ENCODE peak calls at places on chromosomes 7 and 10, in seven cellular contexts. T, K, N, A, D, R and F are unnamed samples.

GRCh38 chr10:132231656-132232552 is 45.2 kb downstream of the DPYSL4 start:
- DNase-seq in T (no peak), N (no peak), A (no peak), K (no peak), D (no peak), R (no peak), F (peak)

GRCh38 chr7:103964269-103964668 is 25.2 kb downstream of the RELN start:
- DNase-seq in K (no peak), T (no peak), N (no peak), D (no peak), R (no peak), A (no peak), F (no peak)

GRCh38 chr7:115910541-115911164 is 119.9 kb downstream of the TFEC start:
- DNase-seq in T (no peak), A (no peak), R (no peak), N (no peak), D (no peak), K (no peak), F (no peak)

GRCh38 chr7:142485617-142486226 is 227.9 kb upstream of the PRSS58 start:
- DNase-seq in D (no peak), K (no peak), R (no peak), T (no peak), N (no peak), A (no peak), F (no peak)

GRCh38 chr7:27245798-27246691 is 3.4 kb downstream of the EVX1 start:
- DNase-seq in R (no peak), A (no peak), N (no peak), T (no peak), D (no peak), K (no peak), F (peak)

GRCh38 chr7:149565096-149565382 is 67.4 kb upstream of the ZNF746 start:
- DNase-seq in A (no peak), R (no peak), K (no peak), N (no peak), T (no peak), D (no peak), F (no peak)

GRCh38 chr7:107993879-107994278 is 9.1 kb downstream of the LAMB1 start:
- DNase-seq in T (no peak), K (no peak), N (no peak), D (no peak), R (no peak), A (no peak), F (no peak)

GRCh38 chr10:5142199-5142598 is 42.8 kb downstream of the AKR1C8 start:
- DNase-seq in D (no peak), T (no peak), K (no peak), R (no peak), N (no peak), A (no peak), F (no peak)

GRCh38 chr7:16785316-16785715 is 19.5 kb downstream of the AGR2 start:
- DNase-seq in R (no peak), T (no peak), A (no peak), N (no peak), D (no peak), K (no peak), F (no peak)

GRCh38 chr10:75951627-75952026 is 520.2 kb downstream of the LRMDA start:
- DNase-seq in R (no peak), A (no peak), N (no peak), D (no peak), K (no peak), T (no peak), F (peak)

GRCh38 chr10:43070121-43071085 is 6.5 kb upstream of the RET start:
- DNase-seq in N (no peak), R (no peak), K (no peak), D (no peak), A (no peak), T (no peak), F (no peak)

DNA sequence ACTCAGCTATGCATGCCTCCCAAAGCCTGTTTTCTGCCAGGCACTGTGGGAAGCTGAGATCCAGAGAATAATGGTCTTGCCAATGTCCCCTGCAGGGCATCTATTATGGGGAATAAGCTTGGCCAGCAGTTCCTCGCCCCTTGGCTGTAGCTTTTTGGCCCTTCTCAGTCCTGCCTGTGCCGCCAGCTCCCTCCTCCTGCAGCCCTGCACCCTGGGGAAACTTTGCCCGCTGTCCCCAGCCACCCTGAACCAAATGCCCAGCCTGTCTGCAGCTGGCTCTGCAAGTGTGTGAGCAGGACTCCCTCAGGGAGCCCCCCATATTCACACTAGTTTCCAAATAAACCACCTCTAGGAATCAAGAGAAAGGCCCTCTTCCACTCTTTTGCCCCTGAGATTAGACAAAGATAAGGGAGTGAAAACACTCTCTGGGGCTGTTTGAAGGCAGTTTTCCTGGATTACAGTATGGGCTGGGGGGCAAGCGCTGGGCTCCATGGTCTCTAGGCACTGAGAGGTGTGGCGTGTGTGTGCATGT is 867 bp downstream of the AQP1 start:
- DNase-seq in D (no peak), K (no peak), N (no peak), R (no peak), T (no peak), A (no peak), F (no peak)
- H3K27ac ChIP-seq in D (peak), K (no peak), N (no peak), R (peak), T (no peak), A (peak), F (peak)

DNA sequence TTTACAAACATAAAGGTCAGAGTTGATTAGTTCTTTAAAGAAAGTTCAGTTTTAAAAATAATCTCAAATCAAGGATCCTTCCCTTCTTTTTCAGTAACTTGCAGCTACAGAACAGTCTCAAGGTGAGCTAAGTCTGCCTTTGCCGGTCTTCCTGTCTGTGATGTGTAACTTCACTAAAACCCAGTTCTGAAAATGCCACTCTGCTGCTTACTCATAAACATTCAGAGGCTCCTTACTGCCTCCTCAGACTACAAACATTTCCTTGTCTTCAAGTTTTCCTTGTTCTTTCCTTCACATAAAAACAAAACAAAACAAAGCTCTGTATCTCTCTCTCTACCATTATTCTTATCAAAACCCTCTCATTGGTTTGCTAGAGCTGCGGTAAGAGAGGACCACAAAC is 128.7 kb downstream of the ETV1 start:
- DNase-seq in D (no peak), K (no peak), N (no peak), A (no peak), T (no peak), R (no peak), F (no peak)
- H3K27ac ChIP-seq in D (no peak), K (no peak), N (no peak), A (no peak), T (no peak), R (peak), F (no peak)

GRCh38 chr10:103814104-103814503 is 41.3 kb downstream of the SH3PXD2A start:
- DNase-seq in D (no peak), T (no peak), R (no peak), K (no peak), N (no peak), A (no peak), F (no peak)
- H3K27ac ChIP-seq in D (no peak), T (no peak), R (no peak), K (no peak), N (no peak), A (no peak), F (no peak)

GRCh38 chr7:117231047-117231359 is 91.9 kb downstream of the WNT2 start:
- DNase-seq in N (no peak), A (no peak), K (no peak), R (no peak), D (no peak), T (no peak), F (no peak)
- H3K27ac ChIP-seq in N (peak), A (no peak), K (no peak), R (no peak), D (no peak), T (no peak), F (no peak)

GRCh38 chr7:17913250-17913649 is 27.0 kb downstream of the SNX13 start:
- DNase-seq in A (no peak), R (no peak), N (no peak), K (no peak), D (no peak), T (no peak), F (no peak)

GRCh38 chr7:17912050-17912449 is 28.2 kb downstream of the SNX13 start:
- DNase-seq in R (no peak), A (no peak), N (no peak), D (no peak), K (no peak), T (no peak), F (no peak)

GRCh38 chr7:17915168-17915567 is 25.1 kb downstream of the SNX13 start:
- DNase-seq in A (no peak), N (no peak), T (no peak), K (no peak), R (no peak), D (no peak), F (no peak)

GRCh38 chr7:17910377-17910776 is 29.9 kb downstream of the SNX13 start:
- DNase-seq in R (no peak), D (no peak), A (no peak), N (no peak), K (no peak), T (no peak), F (no peak)

DNA sequence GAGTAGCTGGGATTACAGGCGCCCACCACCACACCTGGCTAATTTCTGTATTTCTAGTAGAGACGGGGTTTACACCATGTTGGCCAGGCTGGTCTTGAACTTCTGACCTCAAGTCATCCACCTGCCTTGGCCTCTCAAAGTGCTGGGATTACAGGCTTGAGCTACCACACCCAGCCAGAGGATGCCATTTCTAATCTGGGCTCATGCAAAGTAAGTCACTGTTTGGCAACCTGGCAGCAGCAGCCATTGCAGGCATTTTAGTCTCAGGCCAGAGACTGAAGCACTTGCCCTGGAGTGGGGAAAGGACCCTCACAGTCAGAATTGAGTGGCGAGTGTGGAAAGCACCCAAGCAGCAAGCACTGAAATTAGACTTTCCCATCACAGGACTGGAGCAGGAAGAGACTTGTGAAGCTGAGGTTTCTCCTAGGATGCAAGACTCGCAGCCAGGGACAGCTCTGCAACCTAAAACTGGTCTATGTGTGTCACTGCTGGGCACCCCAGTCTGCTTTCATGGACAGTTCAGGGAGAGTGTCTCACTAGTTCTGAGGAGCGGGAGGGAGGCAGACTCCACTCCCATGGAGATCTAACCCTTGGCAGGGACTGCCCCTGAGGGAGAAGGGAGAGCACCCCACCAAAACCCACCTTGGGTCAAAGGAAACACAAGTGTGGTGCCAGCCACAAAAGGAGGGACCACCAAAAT is 27.6 kb downstream of the SNX13 start:
- DNase-seq in D (no peak), A (no peak), R (no peak), T (no peak), N (no peak), K (no peak), F (no peak)
- H3K27ac ChIP-seq in D (no peak), A (no peak), R (no peak), T (no peak), N (no peak), K (no peak), F (no peak)

DNA sequence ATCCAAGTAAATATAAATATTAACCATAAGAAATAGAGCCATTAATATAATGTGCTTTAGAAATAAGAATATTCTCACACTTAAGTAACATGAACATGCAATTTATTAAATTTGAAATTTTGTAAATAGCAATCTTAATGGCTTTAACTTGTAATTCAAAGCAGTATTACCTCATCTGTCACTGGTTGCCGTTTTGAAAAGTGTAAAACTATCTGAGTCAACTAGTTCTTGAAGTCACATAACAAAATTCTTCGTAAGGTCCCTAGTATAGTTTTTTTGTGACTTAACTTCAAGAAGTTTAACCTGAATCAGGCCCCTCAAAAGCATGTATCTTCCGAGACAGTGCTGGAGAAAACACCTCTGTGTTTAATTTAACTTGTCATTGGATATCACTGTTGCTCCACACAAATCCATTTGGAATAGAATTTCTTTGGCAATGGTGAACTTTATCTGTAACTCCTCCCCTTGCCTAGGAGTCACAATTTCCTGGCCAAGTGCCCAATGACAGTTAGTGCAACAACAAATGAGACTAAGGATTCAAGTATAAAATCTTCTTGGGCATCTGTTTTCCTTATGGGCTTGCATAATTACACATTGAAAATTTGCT is 47.1 kb downstream of the NT5C2 start:
- DNase-seq in R (no peak), D (no peak), T (no peak), N (no peak), K (no peak), A (peak), F (peak)
- H3K27ac ChIP-seq in R (peak), D (no peak), T (no peak), N (no peak), K (no peak), A (peak), F (no peak)